ENCODE peak calls at places on chromosomes 1 and 21, in nine cellular contexts. K is A549, V is thyroid gland, S is ovary, B is lower leg skin, U is transverse colon, N is NB4, Q is IMR-90, X is testis. R is an unnamed sample.

GRCh38 chr21:44377922-44378645 is 24.7 kb downstream of the TRPM2 start:
- DNase-seq in K (no peak), V (no peak), S (no peak), B (peak), U (no peak), N (no peak), Q (no peak), X (peak), R (no peak)

GRCh38 chr1:187236145-187236544 is 407.4 kb downstream of the PLA2G4A start:
- DNase-seq in K (no peak), V (no peak), S (no peak), B (no peak), U (no peak), N (no peak), Q (no peak), X (no peak), R (no peak)

GRCh38 chr1:65948609-65949229 is 156.0 kb downstream of the PDE4B start:
- DNase-seq in K (no peak), V (no peak), S (no peak), B (no peak), U (peak), N (peak), Q (peak), X (no peak), R (no peak)

GRCh38 chr1:234893725-234894630 is 234.7 kb downstream of the TOMM20 start:
- DNase-seq in K (no peak), V (no peak), S (no peak), B (no peak), U (no peak), N (peak), Q (peak), X (no peak), R (no peak)

GRCh38 chr1:152107984-152108898 is 7.0 kb downstream of the TCHH start:
- DNase-seq in K (peak), V (no peak), S (no peak), B (no peak), U (no peak), N (no peak), Q (peak), X (peak), R (no peak)

GRCh38 chr1:31885851-31886250 is 52.3 kb downstream of the PTP4A2 start:
- DNase-seq in K (no peak), V (no peak), S (no peak), B (no peak), U (no peak), N (no peak), Q (no peak), X (no peak), R (no peak)

GRCh38 chr1:59880735-59881134 is 45.8 kb downstream of the CYP2J2 start:
- DNase-seq in K (no peak), V (no peak), S (no peak), B (no peak), U (no peak), N (no peak), Q (no peak), X (no peak), R (no peak)

GRCh38 chr21:45278156-45278911 is 9.4 kb downstream of the POFUT2 start:
- DNase-seq in K (no peak), V (no peak), S (peak), B (no peak), U (no peak), N (no peak), Q (no peak), X (no peak), R (peak)

GRCh38 chr1:206693029-206693428 is 8.3 kb downstream of the MAPKAPK2 start:
- DNase-seq in K (no peak), V (peak), S (peak), B (no peak), U (peak), N (no peak), Q (peak), X (peak), R (peak)

GRCh38 chr1:54506594-54506993 is 41.4 kb upstream of the ACOT11 start:
- DNase-seq in K (no peak), V (no peak), S (no peak), B (no peak), U (no peak), N (peak), Q (peak), X (no peak), R (no peak)

GRCh38 chr21:34916446-34916845 is 132.7 kb downstream of the RUNX1 start:
- DNase-seq in K (no peak), V (no peak), S (no peak), B (no peak), U (no peak), N (no peak), Q (peak), X (no peak), R (no peak)

GRCh38 chr1:93770640-93771039 is 89.0 kb upstream of the BCAR3 start:
- DNase-seq in K (no peak), V (no peak), S (no peak), B (no peak), U (no peak), N (peak), Q (peak), X (no peak), R (no peak)

GRCh38 chr21:15627011-15627410 is 102.8 kb upstream of the USP25 start:
- DNase-seq in K (no peak), V (no peak), S (no peak), B (no peak), U (no peak), N (no peak), Q (no peak), X (no peak), R (no peak)

GRCh38 chr1:162285149-162285561 is 91.5 kb downstream of the SPATA46 start:
- DNase-seq in K (no peak), V (peak), S (no peak), B (no peak), U (peak), N (no peak), Q (no peak), X (peak), R (no peak)

GRCh38 chr1:17121881-17122280 is 2.6 kb upstream of the PADI2 start:
- DNase-seq in K (no peak), V (no peak), S (no peak), B (no peak), U (no peak), N (peak), Q (peak), X (no peak), R (no peak)

GRCh38 chr1:17122449-17123194 is 3.4 kb upstream of the PADI2 start:
- DNase-seq in K (no peak), V (no peak), S (no peak), B (no peak), U (peak), N (peak), Q (peak), X (no peak), R (no peak)

GRCh38 chr1:17123196-17124045 is 4.2 kb upstream of the PADI2 start:
- DNase-seq in K (no peak), V (no peak), S (no peak), B (no peak), U (no peak), N (peak), Q (no peak), X (no peak), R (no peak)

GRCh38 chr1:17128361-17128760 is 9.1 kb upstream of the PADI2 start:
- DNase-seq in K (peak), V (no peak), S (no peak), B (no peak), U (no peak), N (peak), Q (peak), X (no peak), R (no peak)

GRCh38 chr1:17125756-17126237 is 6.5 kb upstream of the PADI2 start:
- DNase-seq in K (peak), V (peak), S (peak), B (peak), U (peak), N (peak), Q (peak), X (peak), R (peak)
- TF ChIP-seq POLR2A in K (no peak), V (no peak), S (no peak), B (no peak), U (no peak), N (no peak), Q (peak), X (no peak), R (no peak)

DNA sequence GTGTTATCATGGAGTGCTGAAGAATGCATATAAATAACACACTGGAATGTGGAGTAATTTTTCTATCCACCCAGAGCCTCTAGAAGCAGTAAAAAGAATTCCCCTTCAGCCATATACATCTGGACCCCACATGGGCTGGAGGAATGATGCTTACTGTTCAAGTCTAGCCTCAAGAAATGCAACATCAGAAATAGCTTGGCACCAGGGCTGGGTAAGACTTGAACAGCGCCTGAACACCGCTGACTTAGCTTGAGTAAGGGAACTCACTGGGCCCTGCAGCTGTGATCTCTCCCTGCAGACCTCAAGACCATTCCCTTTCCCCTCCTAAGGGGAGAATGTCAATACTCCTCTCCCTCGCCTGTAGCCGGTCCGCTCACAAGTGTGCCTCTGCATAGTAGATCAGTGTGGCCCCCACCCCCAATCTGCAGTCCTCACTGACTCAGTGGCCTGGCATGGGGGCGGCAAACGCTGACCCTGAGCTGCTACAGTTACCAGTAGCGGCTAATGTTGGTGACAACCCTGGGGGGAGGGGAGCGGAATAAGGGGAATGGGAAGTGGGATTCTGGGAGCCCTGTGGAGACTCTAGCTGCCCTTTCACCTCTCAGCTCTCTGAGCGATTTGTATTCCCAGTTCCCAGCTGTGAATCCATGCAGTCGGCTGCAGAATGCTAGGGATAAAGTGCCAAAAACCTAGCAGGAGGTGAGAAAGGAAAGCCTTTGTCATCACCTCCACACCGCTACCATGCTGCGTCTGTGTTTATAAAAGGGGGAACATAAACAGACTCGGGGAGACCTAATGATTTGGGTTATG is 483.9 kb downstream of the DISC1 start:
- DNase-seq in K (no peak), V (no peak), S (no peak), B (no peak), U (no peak), N (no peak), Q (peak), X (no peak), R (no peak)
- H3K4me3 ChIP-seq in K (no peak), V (no peak), S (no peak), B (no peak), U (no peak), N (no peak), Q (no peak), X (no peak), R (no peak)

GRCh38 chr1:87783315-87783714 is 454.6 kb downstream of the LMO4 start:
- DNase-seq in K (no peak), V (no peak), S (no peak), B (no peak), U (no peak), N (no peak), Q (no peak), X (peak), R (no peak)
- TF ChIP-seq POLR2A in K (no peak), V (no peak), S (no peak), B (no peak), U (no peak), N (no peak), Q (no peak), X (no peak), R (no peak)

DNA sequence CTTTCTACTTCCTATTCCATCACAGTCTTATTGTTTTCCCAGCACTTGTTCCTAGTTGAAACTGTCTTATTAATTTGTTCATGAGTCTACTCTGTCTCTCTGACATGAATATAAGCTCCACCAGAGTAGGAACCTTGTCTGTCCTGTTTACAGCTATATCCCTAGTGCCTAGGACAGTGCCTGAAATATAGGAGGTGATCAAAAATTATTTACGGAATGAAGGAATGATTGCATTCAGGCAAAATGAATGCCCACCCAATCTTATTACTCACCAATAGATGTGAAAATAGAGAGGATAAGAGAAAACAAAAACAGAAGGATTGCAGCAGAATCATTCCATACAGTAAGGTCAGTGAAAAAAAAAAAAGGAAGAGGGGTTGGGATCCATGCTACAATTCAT is 1.1 kb downstream of the TXNDC12 start:
- DNase-seq in K (no peak), V (no peak), S (no peak), B (no peak), U (no peak), N (no peak), Q (no peak), X (no peak), R (no peak)
- H3K4me3 ChIP-seq in K (peak), V (no peak), S (no peak), B (no peak), U (peak), N (peak), Q (peak), X (no peak), R (peak)

DNA sequence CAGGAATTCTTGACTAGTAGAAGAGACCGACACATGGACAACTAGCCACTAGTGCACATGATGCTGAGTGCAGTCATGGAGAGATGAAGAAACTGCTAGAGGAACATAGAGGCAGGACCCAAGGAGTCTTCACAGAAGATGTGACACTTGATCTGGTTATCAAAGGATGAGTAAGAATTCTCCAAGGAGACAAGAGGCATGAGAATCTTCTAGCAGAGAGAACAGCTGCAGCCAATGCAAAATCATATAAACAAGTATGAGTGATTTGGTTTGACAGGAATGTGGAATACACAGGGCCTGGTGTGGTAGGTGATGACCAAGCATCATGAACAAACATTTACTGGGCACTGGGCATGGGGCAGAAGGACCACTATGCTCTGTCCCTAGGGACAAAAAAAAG is 140.9 kb upstream of the CTTNBP2NL start:
- DNase-seq in K (no peak), V (no peak), S (no peak), B (no peak), U (no peak), N (no peak), Q (peak), X (no peak), R (no peak)
- TF ChIP-seq POLR2A in K (no peak), V (no peak), S (no peak), B (no peak), U (no peak), N (no peak), Q (no peak), X (no peak), R (no peak)

R was measured in sigmoid colon.